ENCODE peak calls at places on chromosome 16, in ten cellular contexts. One of them, this sample, is unnamed.

GRCh38 chr16:12750554-12750918 is 53.2 kb downstream of the CPPED1 start:
- DNase-seq in stimulated activated CD4-positive, alpha-beta T cell treated with anti-CD3 and anti-CD28 coated beads, Interleukin-2, amount 100 ng/mL, for 4 hours: no peak
- DNase-seq in activated T-cell treated with anti-CD3 and anti-CD28 coated beads for 1 hour: no peak
- DNase-seq in left kidney: no peak
- DNase-seq in Kasumi-1: no peak
- DNase-seq in HCEC 1CT: no peak
- DNase-seq in activated naive CD8-positive, alpha-beta T cell treated with anti-CD3 and anti-CD28 coated beads, Interleukin-2, amount 50 U/mL, for 24 hours: peak
- DNase-seq in GM13977: no peak
- DNase-seq in NCI-H446: no peak
- DNase-seq in SW480: no peak
- DNase-seq in this sample: no peak

GRCh38 chr16:75385507-75386152 is 47.7 kb downstream of the CFDP1 start:
- DNase-seq in stimulated activated CD4-positive, alpha-beta T cell treated with anti-CD3 and anti-CD28 coated beads, Interleukin-2, amount 100 ng/mL, for 4 hours: no peak
- DNase-seq in activated T-cell treated with anti-CD3 and anti-CD28 coated beads for 1 hour: no peak
- DNase-seq in left kidney: peak
- DNase-seq in Kasumi-1: peak
- DNase-seq in HCEC 1CT: peak
- DNase-seq in activated naive CD8-positive, alpha-beta T cell treated with anti-CD3 and anti-CD28 coated beads, Interleukin-2, amount 50 U/mL, for 24 hours: no peak
- DNase-seq in GM13977: peak
- DNase-seq in NCI-H446: peak
- DNase-seq in SW480: peak
- DNase-seq in this sample: peak

GRCh38 chr16:72935896-72936295 is 112.0 kb downstream of the ZFHX3 start:
- DNase-seq in stimulated activated CD4-positive, alpha-beta T cell treated with anti-CD3 and anti-CD28 coated beads, Interleukin-2, amount 100 ng/mL, for 4 hours: no peak
- DNase-seq in activated T-cell treated with anti-CD3 and anti-CD28 coated beads for 1 hour: no peak
- DNase-seq in left kidney: peak
- DNase-seq in Kasumi-1: no peak
- DNase-seq in HCEC 1CT: no peak
- DNase-seq in activated naive CD8-positive, alpha-beta T cell treated with anti-CD3 and anti-CD28 coated beads, Interleukin-2, amount 50 U/mL, for 24 hours: no peak
- DNase-seq in GM13977: no peak
- DNase-seq in NCI-H446: no peak
- DNase-seq in SW480: no peak
- DNase-seq in this sample: no peak

GRCh38 chr16:20398603-20399002 is 5.9 kb downstream of the PDILT start:
- DNase-seq in stimulated activated CD4-positive, alpha-beta T cell treated with anti-CD3 and anti-CD28 coated beads, Interleukin-2, amount 100 ng/mL, for 4 hours: no peak
- DNase-seq in activated T-cell treated with anti-CD3 and anti-CD28 coated beads for 1 hour: no peak
- DNase-seq in left kidney: no peak
- DNase-seq in Kasumi-1: no peak
- DNase-seq in HCEC 1CT: no peak
- DNase-seq in activated naive CD8-positive, alpha-beta T cell treated with anti-CD3 and anti-CD28 coated beads, Interleukin-2, amount 50 U/mL, for 24 hours: no peak
- DNase-seq in GM13977: no peak
- DNase-seq in NCI-H446: no peak
- DNase-seq in SW480: no peak
- DNase-seq in this sample: no peak

GRCh38 chr16:48098472-48098871 is 57.3 kb downstream of the ABCC12 start:
- DNase-seq in stimulated activated CD4-positive, alpha-beta T cell treated with anti-CD3 and anti-CD28 coated beads, Interleukin-2, amount 100 ng/mL, for 4 hours: no peak
- DNase-seq in activated T-cell treated with anti-CD3 and anti-CD28 coated beads for 1 hour: no peak
- DNase-seq in left kidney: no peak
- DNase-seq in Kasumi-1: no peak
- DNase-seq in HCEC 1CT: no peak
- DNase-seq in activated naive CD8-positive, alpha-beta T cell treated with anti-CD3 and anti-CD28 coated beads, Interleukin-2, amount 50 U/mL, for 24 hours: no peak
- DNase-seq in GM13977: no peak
- DNase-seq in NCI-H446: no peak
- DNase-seq in SW480: no peak
- DNase-seq in this sample: no peak

GRCh38 chr16:11698271-11698689 is 30.0 kb downstream of the SNN start:
- DNase-seq in stimulated activated CD4-positive, alpha-beta T cell treated with anti-CD3 and anti-CD28 coated beads, Interleukin-2, amount 100 ng/mL, for 4 hours: peak
- DNase-seq in activated T-cell treated with anti-CD3 and anti-CD28 coated beads for 1 hour: no peak
- DNase-seq in left kidney: no peak
- DNase-seq in Kasumi-1: no peak
- DNase-seq in HCEC 1CT: no peak
- DNase-seq in activated naive CD8-positive, alpha-beta T cell treated with anti-CD3 and anti-CD28 coated beads, Interleukin-2, amount 50 U/mL, for 24 hours: no peak
- DNase-seq in GM13977: no peak
- DNase-seq in NCI-H446: no peak
- DNase-seq in SW480: peak
- DNase-seq in this sample: no peak

GRCh38 chr16:67563708-67564468 is 1.6 kb downstream of the CTCF start:
- DNase-seq in stimulated activated CD4-positive, alpha-beta T cell treated with anti-CD3 and anti-CD28 coated beads, Interleukin-2, amount 100 ng/mL, for 4 hours: no peak
- DNase-seq in activated T-cell treated with anti-CD3 and anti-CD28 coated beads for 1 hour: no peak
- DNase-seq in left kidney: peak
- DNase-seq in Kasumi-1: peak
- DNase-seq in HCEC 1CT: peak
- DNase-seq in activated naive CD8-positive, alpha-beta T cell treated with anti-CD3 and anti-CD28 coated beads, Interleukin-2, amount 50 U/mL, for 24 hours: no peak
- DNase-seq in GM13977: no peak
- DNase-seq in NCI-H446: no peak
- DNase-seq in SW480: peak
- DNase-seq in this sample: no peak

GRCh38 chr16:8323153-8323552 is 267.2 kb downstream of the TMEM114 start:
- DNase-seq in stimulated activated CD4-positive, alpha-beta T cell treated with anti-CD3 and anti-CD28 coated beads, Interleukin-2, amount 100 ng/mL, for 4 hours: no peak
- DNase-seq in activated T-cell treated with anti-CD3 and anti-CD28 coated beads for 1 hour: no peak
- DNase-seq in left kidney: no peak
- DNase-seq in Kasumi-1: no peak
- DNase-seq in HCEC 1CT: no peak
- DNase-seq in activated naive CD8-positive, alpha-beta T cell treated with anti-CD3 and anti-CD28 coated beads, Interleukin-2, amount 50 U/mL, for 24 hours: no peak
- DNase-seq in GM13977: no peak
- DNase-seq in NCI-H446: no peak
- DNase-seq in SW480: no peak
- DNase-seq in this sample: no peak

GRCh38 chr16:57479422-57480126 is 6.7 kb downstream of the DOK4 start:
- DNase-seq in stimulated activated CD4-positive, alpha-beta T cell treated with anti-CD3 and anti-CD28 coated beads, Interleukin-2, amount 100 ng/mL, for 4 hours: no peak
- DNase-seq in activated T-cell treated with anti-CD3 and anti-CD28 coated beads for 1 hour: no peak
- DNase-seq in left kidney: peak
- DNase-seq in Kasumi-1: peak
- DNase-seq in HCEC 1CT: peak
- DNase-seq in activated naive CD8-positive, alpha-beta T cell treated with anti-CD3 and anti-CD28 coated beads, Interleukin-2, amount 50 U/mL, for 24 hours: no peak
- DNase-seq in GM13977: no peak
- DNase-seq in NCI-H446: peak
- DNase-seq in SW480: peak
- DNase-seq in this sample: no peak

GRCh38 chr16:71185366-71185765 is 45.2 kb downstream of the HYDIN start:
- DNase-seq in stimulated activated CD4-positive, alpha-beta T cell treated with anti-CD3 and anti-CD28 coated beads, Interleukin-2, amount 100 ng/mL, for 4 hours: no peak
- DNase-seq in activated T-cell treated with anti-CD3 and anti-CD28 coated beads for 1 hour: no peak
- DNase-seq in left kidney: no peak
- DNase-seq in Kasumi-1: no peak
- DNase-seq in HCEC 1CT: no peak
- DNase-seq in activated naive CD8-positive, alpha-beta T cell treated with anti-CD3 and anti-CD28 coated beads, Interleukin-2, amount 50 U/mL, for 24 hours: no peak
- DNase-seq in GM13977: no peak
- DNase-seq in NCI-H446: no peak
- DNase-seq in SW480: no peak
- DNase-seq in this sample: no peak

GRCh38 chr16:12573300-12573699 is 230.4 kb downstream of the CPPED1 start:
- DNase-seq in stimulated activated CD4-positive, alpha-beta T cell treated with anti-CD3 and anti-CD28 coated beads, Interleukin-2, amount 100 ng/mL, for 4 hours: no peak
- DNase-seq in activated T-cell treated with anti-CD3 and anti-CD28 coated beads for 1 hour: no peak
- DNase-seq in left kidney: no peak
- DNase-seq in Kasumi-1: no peak
- DNase-seq in HCEC 1CT: no peak
- DNase-seq in activated naive CD8-positive, alpha-beta T cell treated with anti-CD3 and anti-CD28 coated beads, Interleukin-2, amount 50 U/mL, for 24 hours: no peak
- DNase-seq in GM13977: no peak
- DNase-seq in NCI-H446: no peak
- DNase-seq in SW480: no peak
- DNase-seq in this sample: no peak

GRCh38 chr16:10205688-10206087 is 23.5 kb upstream of the GRIN2A start:
- DNase-seq in stimulated activated CD4-positive, alpha-beta T cell treated with anti-CD3 and anti-CD28 coated beads, Interleukin-2, amount 100 ng/mL, for 4 hours: no peak
- DNase-seq in activated T-cell treated with anti-CD3 and anti-CD28 coated beads for 1 hour: no peak
- DNase-seq in left kidney: no peak
- DNase-seq in Kasumi-1: no peak
- DNase-seq in HCEC 1CT: no peak
- DNase-seq in activated naive CD8-positive, alpha-beta T cell treated with anti-CD3 and anti-CD28 coated beads, Interleukin-2, amount 50 U/mL, for 24 hours: no peak
- DNase-seq in GM13977: peak
- DNase-seq in NCI-H446: no peak
- DNase-seq in SW480: no peak
- DNase-seq in this sample: no peak

GRCh38 chr16:4089251-4089810 is 26.9 kb downstream of the ADCY9 start:
- DNase-seq in stimulated activated CD4-positive, alpha-beta T cell treated with anti-CD3 and anti-CD28 coated beads, Interleukin-2, amount 100 ng/mL, for 4 hours: no peak
- DNase-seq in activated T-cell treated with anti-CD3 and anti-CD28 coated beads for 1 hour: no peak
- DNase-seq in left kidney: no peak
- DNase-seq in Kasumi-1: no peak
- DNase-seq in HCEC 1CT: no peak
- DNase-seq in activated naive CD8-positive, alpha-beta T cell treated with anti-CD3 and anti-CD28 coated beads, Interleukin-2, amount 50 U/mL, for 24 hours: no peak
- DNase-seq in GM13977: no peak
- DNase-seq in NCI-H446: no peak
- DNase-seq in SW480: no peak
- DNase-seq in this sample: no peak

GRCh38 chr16:23670137-23670776 is 8.4 kb upstream of the PLK1 start:
- DNase-seq in stimulated activated CD4-positive, alpha-beta T cell treated with anti-CD3 and anti-CD28 coated beads, Interleukin-2, amount 100 ng/mL, for 4 hours: no peak
- DNase-seq in activated T-cell treated with anti-CD3 and anti-CD28 coated beads for 1 hour: no peak
- DNase-seq in left kidney: no peak
- DNase-seq in Kasumi-1: peak
- DNase-seq in HCEC 1CT: peak
- DNase-seq in activated naive CD8-positive, alpha-beta T cell treated with anti-CD3 and anti-CD28 coated beads, Interleukin-2, amount 50 U/mL, for 24 hours: peak
- DNase-seq in GM13977: peak
- DNase-seq in NCI-H446: no peak
- DNase-seq in SW480: no peak
- DNase-seq in this sample: no peak

GRCh38 chr16:11257131-11257938 is 1.3 kb upstream of the SOCS1 start:
- DNase-seq in stimulated activated CD4-positive, alpha-beta T cell treated with anti-CD3 and anti-CD28 coated beads, Interleukin-2, amount 100 ng/mL, for 4 hours: peak
- DNase-seq in activated T-cell treated with anti-CD3 and anti-CD28 coated beads for 1 hour: peak
- DNase-seq in left kidney: peak
- DNase-seq in Kasumi-1: peak
- DNase-seq in HCEC 1CT: peak
- DNase-seq in activated naive CD8-positive, alpha-beta T cell treated with anti-CD3 and anti-CD28 coated beads, Interleukin-2, amount 50 U/mL, for 24 hours: peak
- DNase-seq in GM13977: peak
- DNase-seq in NCI-H446: no peak
- DNase-seq in SW480: peak
- DNase-seq in this sample: peak

GRCh38 chr16:59964232-59964924 is 1230.3 kb upstream of the GOT2 start:
- DNase-seq in stimulated activated CD4-positive, alpha-beta T cell treated with anti-CD3 and anti-CD28 coated beads, Interleukin-2, amount 100 ng/mL, for 4 hours: no peak
- DNase-seq in activated T-cell treated with anti-CD3 and anti-CD28 coated beads for 1 hour: no peak
- DNase-seq in left kidney: no peak
- DNase-seq in Kasumi-1: no peak
- DNase-seq in HCEC 1CT: no peak
- DNase-seq in activated naive CD8-positive, alpha-beta T cell treated with anti-CD3 and anti-CD28 coated beads, Interleukin-2, amount 50 U/mL, for 24 hours: no peak
- DNase-seq in GM13977: no peak
- DNase-seq in NCI-H446: no peak
- DNase-seq in SW480: peak
- DNase-seq in this sample: no peak

GRCh38 chr16:67311607-67312449 is 14.7 kb downstream of the KCTD19 start:
- DNase-seq in stimulated activated CD4-positive, alpha-beta T cell treated with anti-CD3 and anti-CD28 coated beads, Interleukin-2, amount 100 ng/mL, for 4 hours: peak
- DNase-seq in activated T-cell treated with anti-CD3 and anti-CD28 coated beads for 1 hour: no peak
- DNase-seq in left kidney: peak
- DNase-seq in Kasumi-1: no peak
- DNase-seq in HCEC 1CT: peak
- DNase-seq in activated naive CD8-positive, alpha-beta T cell treated with anti-CD3 and anti-CD28 coated beads, Interleukin-2, amount 50 U/mL, for 24 hours: peak
- DNase-seq in GM13977: peak
- DNase-seq in NCI-H446: no peak
- DNase-seq in SW480: peak
- DNase-seq in this sample: peak

GRCh38 chr16:66495440-66495839 is 54.5 kb downstream of the TK2 start:
- DNase-seq in stimulated activated CD4-positive, alpha-beta T cell treated with anti-CD3 and anti-CD28 coated beads, Interleukin-2, amount 100 ng/mL, for 4 hours: no peak
- DNase-seq in activated T-cell treated with anti-CD3 and anti-CD28 coated beads for 1 hour: no peak
- DNase-seq in left kidney: no peak
- DNase-seq in Kasumi-1: no peak
- DNase-seq in HCEC 1CT: no peak
- DNase-seq in activated naive CD8-positive, alpha-beta T cell treated with anti-CD3 and anti-CD28 coated beads, Interleukin-2, amount 50 U/mL, for 24 hours: no peak
- DNase-seq in GM13977: no peak
- DNase-seq in NCI-H446: no peak
- DNase-seq in SW480: no peak
- DNase-seq in this sample: no peak

GRCh38 chr16:67893791-67894399 is 841 bp downstream of the PSKH1 start:
- DNase-seq in stimulated activated CD4-positive, alpha-beta T cell treated with anti-CD3 and anti-CD28 coated beads, Interleukin-2, amount 100 ng/mL, for 4 hours: no peak
- DNase-seq in activated T-cell treated with anti-CD3 and anti-CD28 coated beads for 1 hour: no peak
- DNase-seq in left kidney: no peak
- DNase-seq in Kasumi-1: no peak
- DNase-seq in HCEC 1CT: no peak
- DNase-seq in activated naive CD8-positive, alpha-beta T cell treated with anti-CD3 and anti-CD28 coated beads, Interleukin-2, amount 50 U/mL, for 24 hours: no peak
- DNase-seq in GM13977: no peak
- DNase-seq in NCI-H446: no peak
- DNase-seq in SW480: no peak
- DNase-seq in this sample: no peak

GRCh38 chr16:17510532-17510931 is 39.8 kb upstream of the XYLT1 start:
- DNase-seq in stimulated activated CD4-positive, alpha-beta T cell treated with anti-CD3 and anti-CD28 coated beads, Interleukin-2, amount 100 ng/mL, for 4 hours: no peak
- DNase-seq in activated T-cell treated with anti-CD3 and anti-CD28 coated beads for 1 hour: no peak
- DNase-seq in left kidney: no peak
- DNase-seq in Kasumi-1: no peak
- DNase-seq in HCEC 1CT: no peak
- DNase-seq in activated naive CD8-positive, alpha-beta T cell treated with anti-CD3 and anti-CD28 coated beads, Interleukin-2, amount 50 U/mL, for 24 hours: no peak
- DNase-seq in GM13977: no peak
- DNase-seq in NCI-H446: no peak
- DNase-seq in SW480: no peak
- DNase-seq in this sample: no peak

GRCh38 chr16:22071352-22071923 is 20.9 kb upstream of the VWA3A start:
- DNase-seq in stimulated activated CD4-positive, alpha-beta T cell treated with anti-CD3 and anti-CD28 coated beads, Interleukin-2, amount 100 ng/mL, for 4 hours: no peak
- DNase-seq in activated T-cell treated with anti-CD3 and anti-CD28 coated beads for 1 hour: no peak
- DNase-seq in left kidney: peak
- DNase-seq in Kasumi-1: no peak
- DNase-seq in HCEC 1CT: no peak
- DNase-seq in activated naive CD8-positive, alpha-beta T cell treated with anti-CD3 and anti-CD28 coated beads, Interleukin-2, amount 50 U/mL, for 24 hours: no peak
- DNase-seq in GM13977: no peak
- DNase-seq in NCI-H446: no peak
- DNase-seq in SW480: no peak
- DNase-seq in this sample: no peak

GRCh38 chr16:4534151-4534790 is 4.3 kb downstream of the CDIP1 start:
- DNase-seq in stimulated activated CD4-positive, alpha-beta T cell treated with anti-CD3 and anti-CD28 coated beads, Interleukin-2, amount 100 ng/mL, for 4 hours: no peak
- DNase-seq in activated T-cell treated with anti-CD3 and anti-CD28 coated beads for 1 hour: no peak
- DNase-seq in left kidney: no peak
- DNase-seq in Kasumi-1: no peak
- DNase-seq in HCEC 1CT: no peak
- DNase-seq in activated naive CD8-positive, alpha-beta T cell treated with anti-CD3 and anti-CD28 coated beads, Interleukin-2, amount 50 U/mL, for 24 hours: no peak
- DNase-seq in GM13977: no peak
- DNase-seq in NCI-H446: no peak
- DNase-seq in SW480: no peak
- DNase-seq in this sample: no peak

GRCh38 chr16:4461250-4462085 is 13.0 kb downstream of the NMRAL1 start:
- DNase-seq in stimulated activated CD4-positive, alpha-beta T cell treated with anti-CD3 and anti-CD28 coated beads, Interleukin-2, amount 100 ng/mL, for 4 hours: no peak
- DNase-seq in activated T-cell treated with anti-CD3 and anti-CD28 coated beads for 1 hour: no peak
- DNase-seq in left kidney: peak
- DNase-seq in Kasumi-1: no peak
- DNase-seq in HCEC 1CT: no peak
- DNase-seq in activated naive CD8-positive, alpha-beta T cell treated with anti-CD3 and anti-CD28 coated beads, Interleukin-2, amount 50 U/mL, for 24 hours: no peak
- DNase-seq in GM13977: no peak
- DNase-seq in NCI-H446: no peak
- DNase-seq in SW480: peak
- DNase-seq in this sample: no peak

GRCh38 chr16:64152010-64152767 is 969.7 kb downstream of the CDH11 start:
- DNase-seq in stimulated activated CD4-positive, alpha-beta T cell treated with anti-CD3 and anti-CD28 coated beads, Interleukin-2, amount 100 ng/mL, for 4 hours: no peak
- DNase-seq in activated T-cell treated with anti-CD3 and anti-CD28 coated beads for 1 hour: no peak
- DNase-seq in left kidney: peak
- DNase-seq in Kasumi-1: no peak
- DNase-seq in HCEC 1CT: peak
- DNase-seq in activated naive CD8-positive, alpha-beta T cell treated with anti-CD3 and anti-CD28 coated beads, Interleukin-2, amount 50 U/mL, for 24 hours: no peak
- DNase-seq in GM13977: no peak
- DNase-seq in NCI-H446: peak
- DNase-seq in SW480: no peak
- DNase-seq in this sample: no peak

GRCh38 chr16:1688807-1689560 is 10.9 kb downstream of the JPT2 start:
- DNase-seq in stimulated activated CD4-positive, alpha-beta T cell treated with anti-CD3 and anti-CD28 coated beads, Interleukin-2, amount 100 ng/mL, for 4 hours: no peak
- DNase-seq in activated T-cell treated with anti-CD3 and anti-CD28 coated beads for 1 hour: no peak
- DNase-seq in left kidney: no peak
- DNase-seq in Kasumi-1: no peak
- DNase-seq in HCEC 1CT: no peak
- DNase-seq in activated naive CD8-positive, alpha-beta T cell treated with anti-CD3 and anti-CD28 coated beads, Interleukin-2, amount 50 U/mL, for 24 hours: no peak
- DNase-seq in GM13977: no peak
- DNase-seq in NCI-H446: no peak
- DNase-seq in SW480: peak
- DNase-seq in this sample: peak

GRCh38 chr16:87017388-87018012 is 299.7 kb downstream of the C16orf95 start:
- DNase-seq in stimulated activated CD4-positive, alpha-beta T cell treated with anti-CD3 and anti-CD28 coated beads, Interleukin-2, amount 100 ng/mL, for 4 hours: no peak
- DNase-seq in activated T-cell treated with anti-CD3 and anti-CD28 coated beads for 1 hour: no peak
- DNase-seq in left kidney: peak
- DNase-seq in Kasumi-1: peak
- DNase-seq in HCEC 1CT: peak
- DNase-seq in activated naive CD8-positive, alpha-beta T cell treated with anti-CD3 and anti-CD28 coated beads, Interleukin-2, amount 50 U/mL, for 24 hours: no peak
- DNase-seq in GM13977: no peak
- DNase-seq in NCI-H446: no peak
- DNase-seq in SW480: peak
- DNase-seq in this sample: peak

GRCh38 chr16:21560462-21560861 is 38.9 kb upstream of the METTL9 start:
- DNase-seq in stimulated activated CD4-positive, alpha-beta T cell treated with anti-CD3 and anti-CD28 coated beads, Interleukin-2, amount 100 ng/mL, for 4 hours: no peak
- DNase-seq in activated T-cell treated with anti-CD3 and anti-CD28 coated beads for 1 hour: no peak
- DNase-seq in left kidney: no peak
- DNase-seq in Kasumi-1: no peak
- DNase-seq in HCEC 1CT: no peak
- DNase-seq in activated naive CD8-positive, alpha-beta T cell treated with anti-CD3 and anti-CD28 coated beads, Interleukin-2, amount 50 U/mL, for 24 hours: no peak
- DNase-seq in GM13977: no peak
- DNase-seq in NCI-H446: no peak
- DNase-seq in SW480: no peak
- DNase-seq in this sample: no peak

GRCh38 chr16:46650224-46650623 is 29.0 kb upstream of the SHCBP1 start:
- DNase-seq in stimulated activated CD4-positive, alpha-beta T cell treated with anti-CD3 and anti-CD28 coated beads, Interleukin-2, amount 100 ng/mL, for 4 hours: no peak
- DNase-seq in activated T-cell treated with anti-CD3 and anti-CD28 coated beads for 1 hour: no peak
- DNase-seq in left kidney: no peak
- DNase-seq in Kasumi-1: no peak
- DNase-seq in HCEC 1CT: peak
- DNase-seq in activated naive CD8-positive, alpha-beta T cell treated with anti-CD3 and anti-CD28 coated beads, Interleukin-2, amount 50 U/mL, for 24 hours: no peak
- DNase-seq in GM13977: no peak
- DNase-seq in NCI-H446: no peak
- DNase-seq in SW480: no peak
- DNase-seq in this sample: no peak